ENCODE peak calls at places on chromosome 3, in four cellular contexts. J, P, M and B are unnamed samples. For H3K9me2, the result is how much of the 10 kb centered on the place peaks cover.

GRCh38 chr3:140711043-140711718 is 33.3 kb downstream of the TRIM42 start:
- DNase-seq in M (no peak), P (no peak), J (no peak), B (no peak)

GRCh38 chr3:103968751-103969150 is 1398.0 kb upstream of the ALCAM start:
- DNase-seq in P (no peak), M (no peak), J (peak), B (no peak)

GRCh38 chr3:193761969-193762368 is 169.0 kb downstream of the OPA1 start:
- DNase-seq in P (no peak), M (no peak), J (no peak), B (no peak)

GRCh38 chr3:33113772-33114621 is at the start of gene CRTAP:
- DNase-seq in P (peak), M (peak), J (peak), B (peak)

GRCh38 chr3:7489417-7489816 is 628.5 kb downstream of the GRM7 start:
- DNase-seq in P (no peak), J (no peak), M (no peak), B (no peak)

GRCh38 chr3:113533534-113533892 is 1.2 kb downstream of the SIDT1 start:
- DNase-seq in P (peak), M (no peak), J (no peak), B (peak)

GRCh38 chr3:73213906-73214305 is 152.4 kb downstream of the EBLN2 start:
- DNase-seq in P (no peak), J (no peak), M (no peak), B (peak)

GRCh38 chr3:141422961-141423582 is 54.8 kb downstream of the ZBTB38 start:
- DNase-seq in J (no peak), P (no peak), M (no peak), B (no peak)

GRCh38 chr3:193852901-193853300 is 259.9 kb downstream of the OPA1 start:
- DNase-seq in P (no peak), M (no peak), J (no peak), B (no peak)

GRCh38 chr3:40490916-40491315 is 14.0 kb downstream of the ZNF619 start:
- DNase-seq in J (no peak), P (no peak), M (no peak), B (no peak)

GRCh38 chr3:6861331-6861988 is 545 bp downstream of the GRM7 start:
- DNase-seq in P (no peak), M (peak), J (no peak), B (no peak)

GRCh38 chr3:23877324-23877980 is 39.3 kb downstream of the NKIRAS1 start:
- DNase-seq in P (peak), J (no peak), M (no peak), B (peak)

GRCh38 chr3:426056-426455 is 229.5 kb downstream of the CHL1 start:
- DNase-seq in J (no peak), P (peak), M (peak), B (no peak)

GRCh38 chr3:171994646-171995441 is 44.5 kb upstream of the FNDC3B start:
- DNase-seq in M (peak), P (peak), J (no peak), B (peak)

GRCh38 chr3:49498239-49498638 is 28.2 kb downstream of the DAG1 start:
- DNase-seq in J (no peak), P (no peak), M (no peak), B (no peak)

GRCh38 chr3:27289769-27290413 is 79.3 kb downstream of the NEK10 start:
- DNase-seq in J (no peak), M (no peak), P (peak), B (peak)

DNA sequence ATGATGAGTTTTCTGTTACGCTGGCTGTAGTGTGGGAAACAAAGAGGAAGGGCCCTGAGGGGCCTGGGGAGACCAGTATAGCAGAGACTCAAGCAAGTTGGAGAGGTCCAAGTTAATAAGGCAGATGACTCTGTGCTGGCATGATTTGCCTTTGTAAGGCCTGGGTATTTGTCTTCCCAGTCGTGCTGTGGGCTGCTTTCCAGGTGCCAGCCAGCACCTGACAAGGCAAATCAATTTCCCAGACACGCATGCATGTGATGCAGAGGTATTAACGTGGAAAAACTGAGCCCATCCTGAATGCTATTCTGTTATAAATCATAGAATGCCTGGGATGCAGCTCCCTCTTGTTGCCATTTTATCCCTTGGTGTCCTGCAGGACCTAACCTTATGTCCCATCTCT is 175.6 kb downstream of the MFSD1 start:
- DNase-seq in J (no peak), P (no peak), M (no peak), B (no peak)
- H3K9me2 ChIP-seq in J (under half), P (under half), M (under half), B (under half)

GRCh38 chr3:17088602-17089313 is 204.0 kb downstream of the PLCL2 start:
- DNase-seq in P (no peak), M (no peak), J (no peak), B (no peak)
- TF ChIP-seq EZH2phosphoT487 in P (no peak), M (no peak), J (no peak), B (no peak)

GRCh38 chr3:64072111-64072510 is 48.8 kb upstream of the PSMD6 start:
- DNase-seq in P (no peak), J (no peak), M (no peak), B (no peak)

GRCh38 chr3:64074091-64074490 is 50.8 kb upstream of the PSMD6 start:
- DNase-seq in J (no peak), P (no peak), M (peak), B (peak)

GRCh38 chr3:64078966-64079365 is 55.7 kb upstream of the PSMD6 start:
- DNase-seq in P (no peak), J (no peak), M (no peak), B (no peak)

GRCh38 chr3:64074895-64075679 is 51.8 kb upstream of the PSMD6 start:
- DNase-seq in P (no peak), M (no peak), J (no peak), B (no peak)

GRCh38 chr3:64073362-64073761 is 50.1 kb upstream of the PSMD6 start:
- DNase-seq in M (no peak), J (no peak), P (no peak), B (no peak)
- H3K4me2 ChIP-seq in M (no peak), J (no peak), P (no peak), B (no peak)

DNA sequence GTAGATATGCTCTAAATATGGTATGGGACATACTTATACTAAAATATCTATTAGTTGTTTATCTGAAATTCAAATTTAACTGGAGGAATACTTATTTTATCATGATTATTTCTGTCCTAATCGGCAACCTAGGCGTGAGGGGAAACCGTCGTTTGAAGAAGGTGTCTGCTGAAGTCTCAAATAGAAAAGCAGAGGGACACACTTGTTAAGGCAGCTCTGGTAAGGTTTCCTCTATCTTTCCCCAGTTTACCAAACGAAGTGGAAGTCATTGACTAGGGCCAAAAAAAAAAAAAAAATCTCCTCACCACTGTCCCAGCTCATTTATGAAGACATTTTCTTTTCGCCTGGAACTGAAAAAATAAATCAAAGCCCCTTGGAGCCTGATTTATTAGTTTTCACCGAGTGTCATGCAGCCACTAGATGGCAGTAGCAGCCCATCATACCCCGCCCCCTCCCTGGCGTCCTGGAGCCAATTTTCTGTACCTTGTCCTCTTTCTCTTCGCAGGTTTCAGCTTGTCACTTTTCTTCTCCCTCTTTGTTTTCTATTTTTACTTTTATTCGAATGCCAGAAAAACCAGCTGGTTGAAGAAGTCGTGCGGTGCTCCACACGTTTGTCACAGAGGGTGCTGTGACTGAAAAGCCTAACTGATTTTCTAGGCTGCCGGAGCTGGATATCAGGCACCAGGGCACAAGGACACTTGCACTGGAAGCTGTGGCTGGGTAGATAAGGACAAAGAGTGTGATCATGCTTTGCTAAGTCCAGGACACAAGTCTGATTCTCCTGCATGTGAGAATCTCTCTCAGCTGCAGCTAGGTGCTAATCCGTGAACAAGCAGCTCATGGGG is 238.7 kb downstream of the ZPLD1 start:
- DNase-seq in P (peak), M (peak), J (peak), B (peak)
- H3K9me2 ChIP-seq in P (under half), M (under half), J (under half), B (under half)

DNA sequence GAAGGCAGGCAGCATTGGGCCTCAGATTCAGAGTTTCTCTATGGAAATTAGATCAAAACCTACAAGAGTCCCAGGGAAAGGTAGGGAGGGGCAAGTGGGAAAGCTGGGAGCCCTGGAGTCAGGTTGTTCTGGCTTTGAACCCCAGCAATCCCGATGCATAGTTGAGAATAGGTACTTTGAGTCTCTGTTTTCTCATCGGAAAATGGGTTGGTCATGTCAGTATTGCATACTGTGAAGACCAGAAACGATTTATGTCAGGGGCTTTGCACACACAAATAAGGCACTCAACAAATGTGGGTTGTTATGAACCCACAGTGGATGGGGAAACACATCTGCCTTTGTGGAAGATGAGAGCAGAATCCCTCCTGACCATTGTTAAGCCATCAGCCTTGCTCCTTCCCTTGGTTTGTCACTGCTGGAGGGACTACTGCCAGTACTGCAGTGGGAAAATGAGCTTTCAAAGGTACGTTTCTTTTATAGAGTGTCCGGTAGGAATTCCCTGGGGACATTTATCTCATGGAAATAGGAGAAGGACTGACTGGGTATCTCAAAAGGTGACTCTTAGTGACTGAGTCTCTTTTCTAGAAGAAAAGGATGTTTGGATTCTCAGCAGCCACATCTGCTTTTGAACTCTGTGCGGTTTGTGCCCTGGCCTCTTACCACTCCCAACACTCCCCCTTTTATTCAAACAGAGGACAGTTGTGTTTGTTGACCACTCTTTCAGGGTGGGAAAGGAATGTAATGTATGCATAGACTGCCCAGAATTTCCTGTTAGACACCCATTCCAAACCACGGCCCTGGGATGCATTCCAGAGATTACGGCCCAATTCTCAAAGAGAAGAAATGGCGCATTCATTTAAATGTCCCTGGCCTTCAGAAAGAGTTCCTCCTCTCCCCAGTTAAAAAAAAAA is 54.6 kb upstream of the VILL start:
- DNase-seq in P (peak), J (peak), M (no peak), B (peak)
- TF ChIP-seq EZH2phosphoT487 in P (no peak), J (no peak), M (no peak), B (peak)

GRCh38 chr3:38164136-38164965 is 986 bp upstream of the OXSR1 start:
- DNase-seq in P (no peak), J (no peak), M (no peak), B (no peak)
- H3K4me2 ChIP-seq in P (peak), J (peak), M (peak), B (peak)

DNA sequence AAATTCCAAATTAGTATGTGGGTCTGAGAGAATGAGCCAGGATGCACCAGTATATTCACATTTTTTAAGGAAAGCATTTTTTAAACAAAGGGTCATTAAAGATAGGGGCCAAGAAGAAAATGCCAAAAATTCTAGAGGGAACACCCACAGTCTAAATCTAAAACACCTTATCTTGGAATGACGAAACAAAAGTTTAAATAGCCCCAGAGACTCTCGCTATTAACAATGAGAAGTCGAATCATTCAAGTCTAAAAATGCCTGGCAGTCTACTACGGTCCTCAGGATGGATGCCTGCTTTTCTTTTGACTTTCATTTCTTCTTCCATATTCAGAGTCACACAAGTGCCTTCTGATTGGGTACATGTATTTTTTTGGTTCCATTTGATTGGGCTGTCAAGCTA is 66.3 kb downstream of the SSUH2 start:
- DNase-seq in J (no peak), P (no peak), M (no peak), B (no peak)
- H3K9me2 ChIP-seq in J (under half), P (under half), M (under half), B (under half)

GRCh38 chr3:55189359-55189801 is 261.5 kb upstream of the LRTM1 start:
- DNase-seq in P (no peak), J (peak), M (peak), B (peak)

GRCh38 chr3:55190296-55190695 is 262.4 kb upstream of the LRTM1 start:
- DNase-seq in J (no peak), P (no peak), M (no peak), B (peak)

DNA sequence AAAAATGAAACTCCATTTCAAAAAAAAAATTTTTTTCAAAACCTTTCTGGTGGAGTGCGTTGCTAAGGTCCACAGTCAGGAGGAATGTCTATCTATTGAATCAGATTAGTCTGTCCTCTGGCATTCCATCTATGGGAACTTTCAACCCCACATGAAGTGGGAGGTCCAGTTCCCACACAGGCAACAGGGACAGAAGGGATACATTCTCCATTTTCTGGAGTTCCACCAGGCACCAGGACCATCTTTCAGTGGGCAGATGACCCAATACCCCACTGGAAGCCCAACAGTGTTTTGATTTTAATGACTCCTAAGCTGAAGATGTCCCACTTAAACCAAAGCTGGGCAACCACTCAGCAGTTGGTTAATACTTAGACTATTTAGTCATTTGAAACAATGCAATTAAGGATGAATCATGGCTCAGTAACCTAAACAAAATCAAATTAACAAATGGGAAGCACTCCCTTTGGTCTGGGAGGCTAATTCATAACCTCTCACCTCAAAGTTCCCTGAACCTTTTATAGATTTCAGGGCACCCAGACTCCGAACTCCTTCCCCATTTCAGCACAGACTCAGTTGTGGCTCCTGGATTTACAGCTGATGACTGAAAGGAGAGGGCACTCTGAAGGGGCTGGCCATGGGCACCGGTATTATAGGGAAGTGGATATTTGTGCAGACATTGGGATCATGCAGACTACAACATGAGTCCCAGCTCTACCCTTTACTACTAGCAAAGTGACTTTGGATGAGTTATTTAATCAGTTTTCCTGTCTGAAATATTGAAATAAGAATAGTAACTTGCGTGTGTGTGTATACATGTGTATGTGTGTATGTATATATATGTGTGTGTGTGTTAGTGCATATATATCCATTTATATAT is 264.3 kb upstream of the LRTM1 start:
- DNase-seq in P (peak), M (no peak), J (no peak), B (peak)
- TF ChIP-seq EZH2phosphoT487 in P (no peak), M (no peak), J (no peak), B (peak)

GRCh38 chr3:177820683-177821316 is 623.5 kb upstream of the TBL1XR1 start:
- DNase-seq in J (no peak), M (no peak), P (no peak), B (no peak)
- H3K4me2 ChIP-seq in J (no peak), M (no peak), P (no peak), B (no peak)